ENCODE peak calls at places on chromosomes 12 and 14, in ten cellular contexts. T is HFF-Myc, S is lower leg skin, A is A673, L is heart left ventricle, W is astrocyte, D is AG09309, G is lower lobe of right lung, F is spleen, J is GM23248. Z is an unnamed sample.

GRCh38 chr12:11730299-11731041 is 81.0 kb downstream of the ETV6 start:
- DNase-seq in G (peak; percentile 54), J (no peak), L (no peak), T (no peak), A (no peak), S (peak; percentile 44), D (no peak), F (no peak), W (no peak), Z (no peak)

GRCh38 chr12:52926596-52927241 is 21.8 kb upstream of the KRT8 start:
- DNase-seq in G (no peak), J (peak; percentile 20), W (no peak), S (no peak), F (no peak), A (no peak), D (no peak), T (no peak), L (no peak), Z (no peak)

GRCh38 chr14:105096206-105096875 is 31.1 kb upstream of the GPR132 start:
- DNase-seq in F (peak; percentile 66), T (no peak), S (no peak), L (no peak), J (no peak), A (no peak), D (no peak), W (no peak), G (no peak), Z (no peak)

GRCh38 chr12:85425926-85426325 is 145.9 kb downstream of the ALX1 start:
- DNase-seq in A (no peak), T (no peak), S (no peak), F (no peak), G (no peak), J (no peak), L (no peak), W (no peak), D (no peak), Z (no peak)

GRCh38 chr12:123092866-123093265 is 58.0 kb downstream of the PITPNM2 start:
- DNase-seq in W (no peak), J (no peak), S (no peak), T (no peak), A (no peak), F (no peak), G (no peak), L (no peak), D (no peak), Z (no peak)

GRCh38 chr12:62805517-62805916 is 129.4 kb downstream of the PPM1H start:
- DNase-seq in D (no peak), F (no peak), L (no peak), T (no peak), A (no peak), S (no peak), W (no peak), G (no peak), J (no peak), Z (no peak)

GRCh38 chr14:98069712-98070133 is 1202.3 kb downstream of the BCL11B start:
- DNase-seq in T (no peak), A (peak; percentile 29), W (peak; percentile 91), F (no peak), D (no peak), G (no peak), L (no peak), S (peak; percentile 29), J (peak; percentile 0), Z (peak; percentile 93)

GRCh38 chr12:57985685-57986084 is 44.3 kb downstream of the ATP23 start:
- DNase-seq in D (no peak), T (no peak), S (no peak), L (no peak), J (no peak), F (no peak), W (no peak), A (no peak), G (no peak), Z (no peak)

GRCh38 chr12:39122562-39123204 is 217.3 kb upstream of the CPNE8 start:
- DNase-seq in W (no peak), L (no peak), D (no peak), G (no peak), F (no peak), S (no peak), T (no peak), J (no peak), A (no peak), Z (no peak)

GRCh38 chr14:38342803-38343202 is 86.9 kb upstream of the CLEC14A start:
- DNase-seq in S (no peak), A (no peak), T (peak; percentile 19), L (no peak), G (no peak), D (peak; percentile 80), F (peak; percentile 55), W (peak; percentile 84), J (peak; percentile 96), Z (peak; percentile 55)

GRCh38 chr12:110343114-110343513 is 60.4 kb downstream of the ANAPC7 start:
- DNase-seq in G (no peak), D (no peak), L (no peak), W (no peak), S (no peak), A (no peak), J (no peak), T (no peak), F (no peak), Z (no peak)

DNA sequence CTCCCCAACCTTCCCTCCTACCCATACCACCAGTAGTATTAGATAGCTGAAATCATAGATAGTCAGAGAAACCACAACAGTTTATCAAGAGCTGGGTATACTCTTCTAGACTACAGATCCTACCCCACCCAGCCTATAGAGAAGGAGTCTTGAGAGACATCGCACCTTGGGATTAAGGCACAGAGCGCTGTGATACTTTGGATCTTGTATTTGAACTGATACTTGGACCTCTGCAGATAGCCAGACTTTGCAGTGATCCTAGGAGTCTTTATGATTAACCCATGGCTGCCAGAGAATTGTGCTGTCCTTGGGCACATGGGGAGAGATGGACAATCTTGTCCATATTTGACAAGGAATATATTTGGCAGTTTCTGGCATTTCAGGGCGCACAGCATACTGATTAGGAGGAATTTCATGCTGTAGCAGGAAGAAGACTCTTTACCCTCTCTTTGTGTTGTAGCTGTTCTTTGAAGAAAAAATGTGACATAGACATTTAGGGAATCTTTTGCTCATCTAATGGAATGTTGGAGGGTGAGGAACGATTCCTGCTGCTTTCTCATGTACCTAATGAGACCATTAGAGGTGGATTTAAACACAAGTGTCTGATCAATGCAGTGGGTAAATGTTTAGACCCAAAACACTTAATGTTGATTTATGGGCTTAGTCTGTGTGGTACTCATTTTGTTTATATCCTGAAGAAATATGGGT is 1.0 kb downstream of the RBMS2 start:
- DNase-seq in D (no peak), J (peak; percentile 59), G (no peak), W (peak; percentile 60), L (no peak), S (no peak), F (no peak), A (peak; percentile 37), T (no peak), Z (no peak)
- H3K4me3 ChIP-seq in D (peak overlapping the region; percentile 56), J (peak overlapping the region; percentile 80), G (peak overlapping the region; percentile 56), W (peak overlapping the region; percentile 90), L (peak overlapping the region; percentile 66), S (peak overlapping the region; percentile 35), F (peak overlapping the region; percentile 65), A (peak overlapping the region; percentile 54), T (peak overlapping the region; percentile 67), Z (peak overlapping the region; percentile 65)

GRCh38 chr12:102542816-102543448 is 62.6 kb upstream of the IGF1 start:
- DNase-seq in S (no peak), W (no peak), J (no peak), G (no peak), T (no peak), L (peak; percentile 71), F (no peak), D (no peak), A (peak; percentile 43), Z (no peak)

GRCh38 chr12:102543494-102543893 is 63.1 kb upstream of the IGF1 start:
- DNase-seq in J (peak; percentile 32), A (no peak), T (no peak), D (no peak), W (no peak), G (no peak), L (no peak), F (no peak), S (no peak), Z (no peak)

GRCh38 chr12:102543931-102544485 is 63.6 kb upstream of the IGF1 start:
- DNase-seq in G (no peak), F (no peak), T (no peak), A (no peak), D (no peak), W (no peak), S (no peak), J (peak; percentile 29), L (no peak), Z (no peak)

GRCh38 chr12:102540856-102541385 is 60.6 kb upstream of the IGF1 start:
- DNase-seq in G (no peak), D (no peak), W (no peak), J (no peak), L (no peak), A (no peak), F (no peak), S (no peak), T (no peak), Z (no peak)

GRCh38 chr12:102539651-102540553 is 59.5 kb upstream of the IGF1 start:
- DNase-seq in S (no peak), D (peak; percentile 69), A (no peak), T (peak; percentile 56), J (peak; percentile 85), W (peak; percentile 63), G (no peak), L (no peak), F (no peak), Z (peak; percentile 65)
- H3K4me3 ChIP-seq in S (no peak overlapping the region), D (no peak overlapping the region), A (no peak overlapping the region), T (no peak overlapping the region), J (peak overlapping the region; percentile 32), W (no peak overlapping the region), G (no peak overlapping the region), L (no peak overlapping the region), F (no peak overlapping the region), Z (no peak overlapping the region)

DNA sequence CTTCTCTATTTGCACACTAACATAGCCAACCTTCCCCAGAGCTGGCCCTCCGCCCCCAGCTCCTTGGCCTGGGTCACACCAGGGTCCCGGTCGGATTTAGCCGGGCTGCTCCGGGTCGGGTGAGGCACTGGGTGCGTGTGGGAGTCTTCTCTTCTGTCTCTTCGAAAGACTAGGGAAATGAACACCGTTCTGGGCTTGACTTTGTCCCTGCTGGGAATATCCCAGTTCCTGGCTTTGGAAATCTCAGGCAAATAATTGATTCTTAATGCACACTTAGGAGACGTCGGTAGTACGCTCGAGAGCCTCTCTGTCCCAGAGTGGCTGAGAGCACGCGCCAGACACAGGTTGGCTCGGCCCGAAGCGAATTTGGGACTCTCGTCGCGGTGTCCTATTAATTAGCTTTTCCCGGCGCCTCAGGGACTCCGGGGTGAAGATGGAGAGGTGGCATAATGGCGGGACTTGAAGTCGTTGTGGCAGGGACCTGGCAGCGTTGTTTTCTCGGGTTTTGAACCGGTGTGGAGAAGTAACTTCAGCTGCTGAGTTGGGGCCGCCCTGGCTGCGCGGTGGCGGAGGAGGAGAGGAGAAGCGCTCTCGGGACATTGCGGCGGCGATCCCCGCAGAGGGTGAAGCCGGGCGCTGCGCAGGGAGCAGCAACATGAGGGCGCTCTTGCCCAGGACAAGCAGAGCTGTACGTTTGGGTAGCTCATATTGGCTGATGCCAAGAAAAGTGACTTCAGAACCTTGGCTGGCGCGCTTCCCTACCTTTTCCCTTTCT is 7.5 kb downstream of the FOXG1 start:
- DNase-seq in T (no peak), L (no peak), D (peak; percentile 1), G (no peak), S (no peak), F (no peak), W (peak; percentile 36), A (peak; percentile 64), J (peak; percentile 73), Z (no peak)
- H3K4me3 ChIP-seq in T (no peak overlapping the region), L (no peak overlapping the region), D (peak overlapping the region; percentile 8), G (no peak overlapping the region), S (no peak overlapping the region), F (no peak overlapping the region), W (peak overlapping the region; percentile 52), A (no peak overlapping the region), J (peak overlapping the region; percentile 47), Z (no peak overlapping the region)

GRCh38 chr14:100615736-100616695 is 28.8 kb upstream of the BEGAIN start:
- DNase-seq in S (no peak), J (no peak), L (peak; percentile 13), D (no peak), G (no peak), A (no peak), T (no peak), F (peak; percentile 63), W (no peak), Z (no peak)
- H3K4me3 ChIP-seq in S (no peak overlapping the region), J (no peak overlapping the region), L (no peak overlapping the region), D (no peak overlapping the region), G (no peak overlapping the region), A (no peak overlapping the region), T (no peak overlapping the region), F (no peak overlapping the region), W (no peak overlapping the region), Z (no peak overlapping the region)